ENCODE peak calls at places on chromosomes 12 and 14, in five cellular contexts. F is non-pigmented ciliary epithelial cell; Q is ACHN; W is effector memory CD4-positive, alpha-beta T cell; L is H7. M is an unnamed sample.

GRCh38 chr14:92951912-92952471 is 29.0 kb downstream of the CHGA start:
- DNase-seq in W (peak; percentile 48), L (peak; percentile 98), Q (peak; percentile 57), F (no peak), M (no peak)

GRCh38 chr14:76644875-76645518 is 116.3 kb upstream of the VASH1 start:
- DNase-seq in W (no peak), Q (peak; percentile 26), F (peak; percentile 3), L (peak; percentile 71), M (peak; percentile 4)

GRCh38 chr12:93913845-93914244 is 234.5 kb upstream of the PLXNC1 start:
- DNase-seq in W (no peak), F (peak; percentile 60), L (no peak), Q (no peak), M (peak; percentile 49)

GRCh38 chr12:65568517-65568916 is 255.8 kb upstream of the HMGA2 start:
- DNase-seq in L (no peak), W (no peak), Q (no peak), F (peak; percentile 32), M (peak; percentile 63)

GRCh38 chr12:86260183-86260582 is 4.0 kb upstream of the MGAT4C start:
- DNase-seq in F (no peak), W (no peak), L (no peak), Q (no peak), M (no peak)

GRCh38 chr12:96219700-96220206 is 25.6 kb downstream of the ELK3 start:
- DNase-seq in F (peak; percentile 96), L (no peak), Q (peak; percentile 100), W (no peak), M (peak; percentile 69)

GRCh38 chr12:52942056-52942913 is 6.6 kb upstream of the KRT18 start:
- DNase-seq in Q (no peak), L (peak; percentile 2), F (no peak), W (no peak), M (no peak)

GRCh38 chr12:82414926-82415325 is 56.6 kb downstream of the METTL25 start:
- DNase-seq in W (no peak), F (no peak), Q (peak; percentile 84), L (no peak), M (peak; percentile 4)

GRCh38 chr14:51774209-51774608 is 86.2 kb upstream of the GNG2 start:
- DNase-seq in W (peak; percentile 3), Q (no peak), F (no peak), L (no peak), M (no peak)

GRCh38 chr12:9255837-9256236 is 47.6 kb upstream of the PZP start:
- DNase-seq in L (no peak), W (no peak), Q (no peak), F (no peak), M (no peak)

GRCh38 chr12:41932470-41932991 is 212.1 kb downstream of the GXYLT1 start:
- DNase-seq in W (no peak), F (no peak), L (peak; percentile 82), Q (no peak), M (no peak)

GRCh38 chr12:109648446-109648980 is 65.1 kb upstream of the FAM222A start:
- DNase-seq in Q (no peak), L (no peak), F (no peak), W (no peak), M (no peak)

GRCh38 chr12:93759512-93760081 is 82.4 kb downstream of the CRADD start:
- DNase-seq in Q (no peak), L (no peak), W (no peak), F (no peak), M (no peak)

GRCh38 chr14:89198544-89199329 is 218.3 kb downstream of the FOXN3 start:
- DNase-seq in W (no peak), L (no peak), F (no peak), Q (no peak), M (no peak)

GRCh38 chr14:77950371-77950770 is 150.5 kb downstream of the ADCK1 start:
- DNase-seq in L (no peak), F (no peak), W (no peak), Q (no peak), M (no peak)

GRCh38 chr12:49279706-49280159 is 14.9 kb downstream of the TUBA1C start:
- DNase-seq in Q (no peak), F (no peak), L (peak; percentile 80), W (no peak), M (no peak)

GRCh38 chr12:52443966-52444365 is 8.0 kb downstream of the KRT6B start:
- DNase-seq in L (no peak), F (no peak), Q (no peak), W (no peak), M (no peak)

GRCh38 chr12:74415633-74416032 is 122.0 kb upstream of the ATXN7L3B start:
- DNase-seq in Q (peak; percentile 59), F (no peak), L (no peak), W (no peak), M (no peak)

GRCh38 chr14:35331605-35332516 is 39.7 kb downstream of the PSMA6 start:
- DNase-seq in Q (no peak), L (peak; percentile 45), F (no peak), W (no peak), M (no peak)

GRCh38 chr14:51860836-51861583 is 598 bp downstream of the GNG2 start:
- DNase-seq in L (peak; percentile 16), Q (no peak), W (no peak), F (no peak), M (no peak)

GRCh38 chr12:58916891-58917570 is 3.3 kb downstream of the LRIG3 start:
- DNase-seq in L (no peak), Q (peak; percentile 32), F (peak; percentile 50), W (no peak), M (peak; percentile 63)

M was measured in astrocyte of the cerebellum.